ENCODE peak calls at places on chromosomes 5 and 9, in ten cellular contexts. I, P, X, S, B, K, W, Q, O and Z are unnamed samples.

GRCh38 chr5:65971643-65972042 is 45.3 kb downstream of the ERBIN start:
- DNase-seq in B (no peak), Q (no peak), P (no peak), O (no peak), W (no peak), K (no peak), I (no peak), X (no peak), S (no peak), Z (no peak)

GRCh38 chr5:13658761-13659160 is 285.7 kb downstream of the DNAH5 start:
- DNase-seq in S (no peak), I (no peak), O (no peak), B (no peak), K (no peak), P (no peak), Q (no peak), W (no peak), X (no peak), Z (no peak)

GRCh38 chr9:133487331-133487725 is 8.4 kb upstream of the SLC2A6 start:
- DNase-seq in Q (no peak), I (no peak), O (no peak), P (no peak), W (no peak), B (no peak), S (no peak), K (peak; percentile 36), X (no peak), Z (no peak)

GRCh38 chr9:33868430-33869000 is 51.6 kb downstream of the UBE2R2 start:
- DNase-seq in X (no peak), O (no peak), W (peak; percentile 20), P (no peak), I (no peak), S (no peak), Q (no peak), B (no peak), K (no peak), Z (no peak)

GRCh38 chr5:57653636-57654290 is 171.2 kb upstream of the ACTBL2 start:
- DNase-seq in W (no peak), B (no peak), I (no peak), K (no peak), O (no peak), P (no peak), X (no peak), Q (no peak), S (no peak), Z (no peak)

GRCh38 chr9:81848472-81848871 is 79.8 kb upstream of the SPATA31D4 start:
- DNase-seq in I (no peak), O (no peak), P (no peak), Q (no peak), B (no peak), X (peak; percentile 11), K (no peak), S (no peak), W (no peak), Z (no peak)

GRCh38 chr5:168128154-168128553 is 163.3 kb upstream of the WWC1 start:
- DNase-seq in K (no peak), P (no peak), S (no peak), X (no peak), W (no peak), I (no peak), O (no peak), B (no peak), Q (no peak), Z (no peak)

GRCh38 chr9:128627127-128627715 is 29.4 kb downstream of the DYNC2I2 start:
- DNase-seq in O (no peak), S (no peak), P (no peak), K (peak; percentile 34), X (no peak), Q (no peak), I (no peak), W (no peak), B (no peak), Z (peak; percentile 39)

GRCh38 chr9:129052592-129052991 is 16.2 kb downstream of the MIGA2 start:
- DNase-seq in P (no peak), Q (no peak), W (peak; percentile 21), I (no peak), X (no peak), K (peak; percentile 87), O (peak; percentile 63), B (no peak), S (no peak), Z (peak; percentile 20)

GRCh38 chr5:82620957-82621600 is 342.9 kb upstream of the RPS23 start:
- DNase-seq in P (no peak), X (no peak), B (no peak), I (no peak), S (no peak), O (no peak), W (no peak), Q (no peak), K (no peak), Z (no peak)

GRCh38 chr5:172533399-172534228 is 79.3 kb upstream of the SH3PXD2B start:
- DNase-seq in W (no peak), X (no peak), I (no peak), O (no peak), S (no peak), P (no peak), B (no peak), Q (peak; percentile 14), K (no peak), Z (no peak)

GRCh38 chr5:165361143-165361542 is 1855.7 kb downstream of the MAT2B start:
- DNase-seq in B (no peak), I (no peak), O (no peak), P (no peak), K (no peak), W (no peak), Q (no peak), S (no peak), X (no peak), Z (no peak)

GRCh38 chr9:90018688-90019087 is 413.9 kb downstream of the GADD45G start:
- DNase-seq in O (no peak), P (no peak), X (no peak), W (no peak), K (no peak), B (no peak), Q (no peak), S (no peak), I (no peak), Z (no peak)

GRCh38 chr9:125126019-125126746 is 17.1 kb downstream of the SCAI start:
- DNase-seq in X (no peak), B (peak; percentile 4), I (peak; percentile 49), S (peak; percentile 73), W (no peak), K (peak; percentile 77), O (no peak), Q (no peak), P (peak; percentile 58), Z (no peak)

GRCh38 chr5:87432460-87432859 is 19.7 kb upstream of the CCNH start:
- DNase-seq in B (no peak), W (no peak), I (no peak), K (no peak), S (no peak), Q (no peak), X (no peak), P (no peak), O (no peak), Z (no peak)

GRCh38 chr5:132369471-132370240 is at the start of gene SLC22A5:
- DNase-seq in Q (peak; percentile 83), P (peak; percentile 78), S (peak; percentile 61), W (peak; percentile 24), X (peak; percentile 53), O (peak; percentile 92), K (peak; percentile 88), B (peak; percentile 52), I (peak; percentile 61), Z (peak; percentile 96)

GRCh38 chr9:126932871-126933321 is 18.3 kb downstream of the RALGPS1 start:
- DNase-seq in K (no peak), W (no peak), O (peak; percentile 57), B (no peak), X (no peak), P (no peak), S (no peak), I (no peak), Q (peak; percentile 77), Z (peak; percentile 74)

GRCh38 chr9:37596504-37596903 is 4.1 kb upstream of the TOMM5 start:
- DNase-seq in B (no peak), I (no peak), S (no peak), O (no peak), P (no peak), X (no peak), K (no peak), Q (no peak), W (no peak), Z (no peak)

GRCh38 chr5:2921651-2922050 is 170.2 kb upstream of the IRX2 start:
- DNase-seq in O (no peak), P (no peak), B (no peak), W (no peak), I (no peak), X (no peak), S (no peak), Q (no peak), K (no peak), Z (no peak)

GRCh38 chr5:171207256-171207866 is 101.7 kb upstream of the TLX3 start:
- DNase-seq in O (peak; percentile 50), B (no peak), W (no peak), P (no peak), Q (no peak), S (no peak), X (peak; percentile 37), K (no peak), I (no peak), Z (peak; percentile 32)

GRCh38 chr5:102341918-102342317 is 45.8 kb upstream of the SLCO4C1 start:
- DNase-seq in X (peak; percentile 56), K (no peak), O (no peak), I (no peak), S (no peak), Q (no peak), P (no peak), W (peak; percentile 95), B (no peak), Z (no peak)

GRCh38 chr5:9483251-9483650 is 62.6 kb downstream of the SEMA5A start:
- DNase-seq in B (no peak), W (no peak), S (no peak), Q (no peak), K (no peak), I (no peak), P (no peak), O (no peak), X (no peak), Z (no peak)

GRCh38 chr9:72060513-72060912 is at the start of gene C9orf57:
- DNase-seq in I (no peak), K (no peak), O (no peak), B (no peak), P (no peak), Q (no peak), W (no peak), S (no peak), X (no peak), Z (no peak)

GRCh38 chr9:706606-707451 is 134.7 kb upstream of the DMRT1 start:
- DNase-seq in B (peak; percentile 8), P (peak; percentile 5), X (no peak), K (peak; percentile 80), O (peak; percentile 71), W (no peak), I (no peak), Q (peak; percentile 54), S (peak; percentile 3), Z (peak; percentile 77)

GRCh38 chr5:88787856-88788255 is 95.1 kb downstream of the MEF2C start:
- DNase-seq in S (no peak), B (no peak), Q (no peak), X (no peak), O (no peak), P (no peak), I (no peak), W (no peak), K (no peak), Z (no peak)

GRCh38 chr9:105415344-105415980 is 32.4 kb upstream of the FSD1L start:
- DNase-seq in O (peak; percentile 78), P (peak; percentile 55), B (peak; percentile 24), S (peak; percentile 47), X (peak; percentile 60), K (no peak), Q (peak; percentile 66), W (peak; percentile 65), I (peak; percentile 15), Z (peak; percentile 74)

GRCh38 chr9:77614671-77615070 is 33.5 kb downstream of the GNA14 start:
- DNase-seq in X (no peak), O (no peak), K (no peak), I (no peak), S (no peak), W (no peak), P (no peak), Q (no peak), B (no peak), Z (no peak)

GRCh38 chr5:141199359-141200235 is at the start of gene PCDHB11:
- DNase-seq in S (no peak), I (no peak), Q (no peak), K (no peak), X (peak; percentile 85), P (no peak), O (peak; percentile 25), B (no peak), W (no peak), Z (peak; percentile 59)